ENCODE peak calls at places on chromosome 12, in eight cellular contexts. C is RWPE1, B is nephron progenitor cell, U is stromal cell of bone marrow, N is AG04450, Y is iPS-NIHi11, M is IMR-90, E is GM04504. O is an unnamed sample.
A peak's percentile ranks its signal among the peaks of the same experiment; 100 is the strongest.

GRCh38 chr12:54251667-54252284 is 28.1 kb downstream of the CBX5 start:
- DNase-seq in C (peak; percentile 57), B (no peak), U (peak; percentile 26), N (no peak), Y (peak; percentile 64), M (peak; percentile 60), E (no peak), O (no peak)

GRCh38 chr12:110704750-110705149 is 15.8 kb upstream of the HVCN1 start:
- DNase-seq in C (peak; percentile 24), B (no peak), U (no peak), N (no peak), Y (peak; percentile 55), M (no peak), E (no peak), O (no peak)

GRCh38 chr12:31650927-31651326 is 8.6 kb upstream of the ETFBKMT start:
- DNase-seq in C (no peak), B (no peak), U (no peak), N (no peak), Y (no peak), M (no peak), E (no peak), O (no peak)

GRCh38 chr12:103050273-103050672 is 92.8 kb downstream of the ASCL1 start:
- DNase-seq in C (no peak), B (no peak), U (no peak), N (no peak), Y (no peak), M (no peak), E (no peak), O (no peak)

GRCh38 chr12:32176606-32177005 is 70.0 kb downstream of the BICD1 start:
- DNase-seq in C (no peak), B (no peak), U (no peak), N (no peak), Y (no peak), M (no peak), E (no peak), O (no peak)

GRCh38 chr12:79187032-79187431 is 322.5 kb downstream of the SYT1 start:
- DNase-seq in C (no peak), B (no peak), U (no peak), N (no peak), Y (no peak), M (no peak), E (no peak), O (no peak)

GRCh38 chr12:29255061-29255460 is 106.0 kb downstream of the FAR2 start:
- DNase-seq in C (no peak), B (no peak), U (no peak), N (no peak), Y (no peak), M (no peak), E (no peak), O (no peak)

GRCh38 chr12:48938805-48939204 is 13.5 kb upstream of the FKBP11 start:
- DNase-seq in C (no peak), B (no peak), U (no peak), N (no peak), Y (no peak), M (no peak), E (no peak), O (no peak)

GRCh38 chr12:132873724-132874123 is 13.7 kb downstream of the CHFR start:
- DNase-seq in C (no peak), B (no peak), U (no peak), N (no peak), Y (no peak), M (no peak), E (no peak), O (no peak)

GRCh38 chr12:110790301-110790700 is 47.6 kb upstream of the PPP1CC start:
- DNase-seq in C (no peak), B (no peak), U (peak; percentile 41), N (no peak), Y (no peak), M (no peak), E (no peak), O (peak; percentile 31)